ENCODE peak calls at places on chromosome 15, in five cellular contexts. One of them, this sample, is unnamed.

GRCh38 chr15:63185206-63185605 is 4.2 kb upstream of the RAB8B start:
- DNase-seq in M059J: no peak
- DNase-seq in K562: no peak
- DNase-seq in cardiac fibroblast: no peak
- DNase-seq in activated CD4-positive, alpha-beta T cell treated with anti-CD3 and anti-CD28 coated beads, Interleukin-2, amount 10 ng/mL, durations not matched to agents 7 days and 5 days: no peak
- DNase-seq in this sample: peak; percentile 79

GRCh38 chr15:89150762-89151305 is 62.6 kb downstream of the ABHD2 start:
- DNase-seq in M059J: no peak
- DNase-seq in K562: no peak
- DNase-seq in cardiac fibroblast: no peak
- DNase-seq in activated CD4-positive, alpha-beta T cell treated with anti-CD3 and anti-CD28 coated beads, Interleukin-2, amount 10 ng/mL, durations not matched to agents 7 days and 5 days: no peak
- DNase-seq in this sample: peak; percentile 82

GRCh38 chr15:91118796-91119590 is 18.9 kb downstream of the SV2B start:
- DNase-seq in M059J: no peak
- DNase-seq in K562: no peak
- DNase-seq in cardiac fibroblast: no peak
- DNase-seq in activated CD4-positive, alpha-beta T cell treated with anti-CD3 and anti-CD28 coated beads, Interleukin-2, amount 10 ng/mL, durations not matched to agents 7 days and 5 days: no peak
- DNase-seq in this sample: no peak

GRCh38 chr15:33182278-33182905 is 12.1 kb downstream of the FMN1 start:
- DNase-seq in M059J: peak; percentile 37
- DNase-seq in K562: no peak
- DNase-seq in cardiac fibroblast: no peak
- DNase-seq in activated CD4-positive, alpha-beta T cell treated with anti-CD3 and anti-CD28 coated beads, Interleukin-2, amount 10 ng/mL, durations not matched to agents 7 days and 5 days: no peak
- DNase-seq in this sample: no peak

GRCh38 chr15:96344120-96344705 is 13.7 kb downstream of the NR2F2 start:
- DNase-seq in M059J: no peak
- DNase-seq in K562: no peak
- DNase-seq in cardiac fibroblast: no peak
- DNase-seq in activated CD4-positive, alpha-beta T cell treated with anti-CD3 and anti-CD28 coated beads, Interleukin-2, amount 10 ng/mL, durations not matched to agents 7 days and 5 days: no peak
- DNase-seq in this sample: no peak

GRCh38 chr15:24856397-24857093 is 98.2 kb upstream of the SNRPN start:
- DNase-seq in M059J: no peak
- DNase-seq in K562: peak; percentile 11
- DNase-seq in cardiac fibroblast: peak; percentile 49
- DNase-seq in activated CD4-positive, alpha-beta T cell treated with anti-CD3 and anti-CD28 coated beads, Interleukin-2, amount 10 ng/mL, durations not matched to agents 7 days and 5 days: no peak
- DNase-seq in this sample: no peak

GRCh38 chr15:31266712-31267111 is 59.9 kb upstream of the KLF13 start:
- DNase-seq in M059J: no peak
- DNase-seq in K562: no peak
- DNase-seq in cardiac fibroblast: no peak
- DNase-seq in activated CD4-positive, alpha-beta T cell treated with anti-CD3 and anti-CD28 coated beads, Interleukin-2, amount 10 ng/mL, durations not matched to agents 7 days and 5 days: no peak
- DNase-seq in this sample: no peak

GRCh38 chr15:33292718-33293307 is 18.0 kb upstream of the RYR3 start:
- DNase-seq in M059J: peak; percentile 63
- DNase-seq in K562: peak; percentile 64
- DNase-seq in cardiac fibroblast: peak; percentile 62
- DNase-seq in activated CD4-positive, alpha-beta T cell treated with anti-CD3 and anti-CD28 coated beads, Interleukin-2, amount 10 ng/mL, durations not matched to agents 7 days and 5 days: peak; percentile 62
- DNase-seq in this sample: peak; percentile 69

GRCh38 chr15:66802087-66803001 is 100.3 kb downstream of the SMAD6 start:
- DNase-seq in M059J: peak; percentile 74
- DNase-seq in K562: peak; percentile 38
- DNase-seq in cardiac fibroblast: peak; percentile 48
- DNase-seq in activated CD4-positive, alpha-beta T cell treated with anti-CD3 and anti-CD28 coated beads, Interleukin-2, amount 10 ng/mL, durations not matched to agents 7 days and 5 days: no peak
- DNase-seq in this sample: peak; percentile 33

GRCh38 chr15:85793641-85794597 is 806 bp downstream of the KLHL25 start:
- DNase-seq in M059J: peak; percentile 37
- DNase-seq in K562: peak; percentile 1
- DNase-seq in cardiac fibroblast: peak; percentile 38
- DNase-seq in activated CD4-positive, alpha-beta T cell treated with anti-CD3 and anti-CD28 coated beads, Interleukin-2, amount 10 ng/mL, durations not matched to agents 7 days and 5 days: peak; percentile 53
- DNase-seq in this sample: peak; percentile 26

This sample was measured in myocyte.